ENCODE peak calls at places on chromosome 22, in eight cellular contexts. X is GM23338, U is transverse colon, F is HCT116, Z is HepG2, H is suprapubic skin, P is endothelial cell of umbilical vein, R is Panc1. O is an unnamed sample.

GRCh38 chr22:27560781-27561180 is 240.8 kb downstream of the MN1 start:
- DNase-seq in P (no peak), X (no peak), F (no peak), U (no peak), R (no peak), Z (no peak), H (no peak), O (no peak)

GRCh38 chr22:46378499-46379300 is 43.2 kb downstream of the TRMU start:
- DNase-seq in H (no peak), P (no peak), Z (peak; percentile 16), F (no peak), U (no peak), X (no peak), R (no peak), O (no peak)

GRCh38 chr22:19705181-19705934 is 8.9 kb upstream of the SEPTIN5 start:
- DNase-seq in P (no peak), R (no peak), U (no peak), F (no peak), H (no peak), X (peak; percentile 98), Z (no peak), O (no peak)

GRCh38 chr22:36528336-36528735 is 630 bp downstream of the EIF3D start:
- DNase-seq in P (no peak), R (no peak), X (no peak), H (no peak), Z (no peak), F (no peak), U (no peak), O (no peak)

GRCh38 chr22:36258750-36259619 is 6.1 kb downstream of the APOL1 start:
- DNase-seq in Z (no peak), X (peak; percentile 78), U (peak; percentile 47), F (no peak), P (peak; percentile 68), H (peak; percentile 61), R (no peak), O (no peak)

GRCh38 chr22:39234157-39234793 is 10.5 kb downstream of the PDGFB start:
- DNase-seq in R (no peak), Z (no peak), F (no peak), P (peak; percentile 61), H (no peak), U (no peak), X (no peak), O (no peak)

GRCh38 chr22:49786976-49787843 is 40.5 kb downstream of the BRD1 start:
- DNase-seq in X (no peak), F (no peak), R (no peak), P (no peak), Z (no peak), U (no peak), H (no peak), O (no peak)

GRCh38 chr22:48753752-48754517 is 1073.7 kb downstream of the BRD1 start:
- DNase-seq in Z (no peak), X (no peak), P (no peak), R (no peak), U (no peak), F (no peak), H (no peak), O (no peak)

GRCh38 chr22:35394011-35394312 is 6.0 kb upstream of the MCM5 start:
- DNase-seq in P (peak; percentile 68), X (no peak), U (no peak), Z (no peak), F (no peak), R (no peak), H (no peak), O (no peak)

GRCh38 chr22:35947794-35948425 is 80.7 kb downstream of the RBFOX2 start:
- DNase-seq in F (no peak), R (no peak), P (no peak), Z (no peak), H (no peak), U (no peak), X (no peak), O (no peak)

GRCh38 chr22:44915441-44915840 is 94.4 kb downstream of the PHF21B start:
- DNase-seq in H (peak; percentile 39), R (no peak), P (no peak), F (no peak), X (no peak), Z (no peak), U (no peak), O (no peak)

GRCh38 chr22:20567371-20567847 is 60.0 kb downstream of the MED15 start:
- DNase-seq in U (no peak), P (no peak), H (peak; percentile 52), R (no peak), Z (no peak), X (no peak), F (no peak), O (no peak)

GRCh38 chr22:21726650-21727049 is 8.9 kb downstream of the YPEL1 start:
- DNase-seq in F (peak; percentile 28), R (no peak), H (no peak), P (no peak), X (peak; percentile 87), Z (peak; percentile 57), U (peak; percentile 17), O (no peak)

GRCh38 chr22:46652081-46652929 is 32.1 kb downstream of the GRAMD4 start:
- DNase-seq in U (peak; percentile 48), P (peak; percentile 26), Z (peak; percentile 91), X (no peak), R (no peak), F (no peak), H (no peak), O (no peak)

GRCh38 chr22:47291565-47292495 is 529.4 kb downstream of the TBC1D22A start:
- DNase-seq in X (no peak), H (peak; percentile 35), U (no peak), R (no peak), P (no peak), Z (no peak), F (no peak), O (no peak)

GRCh38 chr22:46073683-46074504 is 76.4 kb upstream of the PPARA start:
- DNase-seq in F (no peak), H (peak; percentile 68), U (peak; percentile 50), R (no peak), Z (no peak), P (peak; percentile 53), X (no peak), O (no peak)

GRCh38 chr22:44325718-44326548 is 13.2 kb upstream of the SHISAL1 start:
- DNase-seq in X (no peak), F (no peak), U (no peak), Z (no peak), P (peak; percentile 56), H (no peak), R (no peak), O (no peak)

GRCh38 chr22:48665286-48666010 is 1162.2 kb downstream of the BRD1 start:
- DNase-seq in H (no peak), F (no peak), X (no peak), R (no peak), Z (no peak), U (no peak), P (no peak), O (no peak)

GRCh38 chr22:24482586-24482985 is 12.5 kb upstream of the UPB1 start:
- DNase-seq in F (no peak), U (no peak), P (peak; percentile 67), Z (no peak), R (no peak), X (no peak), H (no peak), O (peak; percentile 48)

GRCh38 chr22:50060441-50061140 is 2.5 kb upstream of the TTLL8 start:
- DNase-seq in R (no peak), F (no peak), X (peak; percentile 47), U (no peak), H (no peak), Z (no peak), P (no peak), O (no peak)

GRCh38 chr22:37077802-37078448 is 26.4 kb downstream of the KCTD17 start:
- DNase-seq in Z (peak; percentile 29), H (no peak), R (peak; percentile 18), X (peak; percentile 79), F (peak; percentile 26), U (peak; percentile 75), P (peak; percentile 38), O (no peak)

GRCh38 chr22:45868586-45869443 is 108.1 kb downstream of the WNT7B start:
- DNase-seq in R (no peak), U (no peak), F (no peak), Z (no peak), P (no peak), X (no peak), H (peak; percentile 61), O (no peak)

GRCh38 chr22:19933328-19934241 is 8.0 kb upstream of the COMT start:
- DNase-seq in Z (no peak), U (no peak), H (no peak), R (no peak), P (no peak), X (no peak), F (no peak), O (no peak)

GRCh38 chr22:44192811-44193536 is 12.2 kb downstream of the PARVG start:
- DNase-seq in R (no peak), Z (no peak), X (no peak), H (no peak), P (no peak), U (no peak), F (no peak), O (no peak)

GRCh38 chr22:42439821-42440674 is 7.8 kb upstream of the NFAM1 start:
- DNase-seq in H (no peak), X (no peak), U (no peak), F (no peak), Z (no peak), P (peak; percentile 44), R (no peak), O (no peak)
- TF ChIP-seq POLR2AphosphoS5 in H (no peak), X (no peak), U (no peak), F (no peak), Z (no peak), P (no peak), R (no peak), O (no peak)

GRCh38 chr22:38176170-38176741 is 5.4 kb downstream of the PLA2G6 start:
- DNase-seq in H (peak; percentile 90), P (peak; percentile 99), Z (no peak), F (no peak), X (no peak), U (peak; percentile 56), R (no peak), O (no peak)
- TF ChIP-seq POLR2AphosphoS5 in H (peak; percentile 39), P (peak; percentile 81), Z (no peak), F (no peak), X (no peak), U (no peak), R (no peak), O (no peak)

GRCh38 chr22:25540128-25540790 is 24.2 kb upstream of the GRK3 start:
- DNase-seq in X (no peak), R (no peak), H (no peak), U (no peak), P (no peak), F (no peak), Z (no peak), O (no peak)
- TF ChIP-seq POLR2AphosphoS5 in X (no peak), R (no peak), H (no peak), U (peak; percentile 52), P (no peak), F (no peak), Z (no peak), O (no peak)

DNA sequence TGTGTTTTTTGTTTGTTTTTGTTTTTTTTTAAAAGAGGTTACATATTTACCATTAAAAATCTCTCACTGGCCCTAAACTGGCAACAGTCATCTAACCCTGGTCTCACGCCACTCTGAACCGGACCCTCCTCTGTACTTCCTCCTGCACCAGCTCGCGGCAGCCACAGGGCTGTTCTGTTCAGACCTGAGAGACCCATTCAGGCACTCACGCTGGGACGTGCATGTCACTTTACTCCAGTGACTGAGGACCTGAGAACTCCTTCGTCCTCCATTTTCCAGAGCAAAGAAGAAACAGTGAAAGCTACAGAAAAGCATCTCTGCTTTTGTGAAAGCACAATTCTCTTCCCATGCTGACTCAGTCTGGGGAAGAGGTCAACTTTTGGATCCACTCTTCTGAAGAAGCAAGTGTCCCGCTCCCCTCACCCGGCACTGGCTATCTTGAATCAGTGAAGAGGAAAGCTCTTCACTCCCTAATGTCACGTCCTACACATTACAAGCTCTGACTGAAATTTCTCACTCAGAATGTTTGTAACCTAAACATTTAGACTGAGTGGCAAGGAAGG is 24.6 kb downstream of the PISD start:
- DNase-seq in Z (no peak), R (no peak), F (no peak), P (no peak), U (no peak), X (peak; percentile 37), H (no peak), O (no peak)
- TF ChIP-seq POLR2AphosphoS5 in Z (no peak), R (no peak), F (no peak), P (no peak), U (no peak), X (no peak), H (no peak), O (no peak)

O was measured in SK-N-MC.